ENCODE peak calls at places on chromosome 5, in nine cellular contexts. S, N, R, T, J, Q, W, C and P are unnamed samples.

GRCh38 chr5:21663082-21663481 is 1190.1 kb downstream of the CDH12 start:
- DNase-seq in S (no peak), N (no peak), R (peak), T (no peak), J (no peak), Q (no peak), W (no peak), C (no peak), P (no peak)

GRCh38 chr5:171405615-171406014 is 13.8 kb upstream of the FGF18 start:
- DNase-seq in S (no peak), N (no peak), R (no peak), T (peak), J (no peak), Q (no peak), W (no peak), C (no peak), P (no peak)

GRCh38 chr5:103800728-103801127 is 238.1 kb upstream of the NUDT12 start:
- DNase-seq in S (no peak), N (no peak), R (no peak), T (peak), J (no peak), Q (no peak), W (no peak), C (no peak), P (no peak)

GRCh38 chr5:146426853-146427618 is 20.1 kb upstream of the TCERG1 start:
- DNase-seq in S (no peak), N (no peak), R (no peak), T (peak), J (no peak), Q (peak), W (no peak), C (no peak), P (no peak)

GRCh38 chr5:73284196-73284795 is 111.3 kb downstream of the TMEM174 start:
- DNase-seq in S (no peak), N (no peak), R (no peak), T (no peak), J (no peak), Q (no peak), W (no peak), C (no peak), P (no peak)

GRCh38 chr5:52661903-52662302 is 125.8 kb upstream of the ITGA1 start:
- DNase-seq in S (no peak), N (no peak), R (no peak), T (peak), J (no peak), Q (no peak), W (no peak), C (no peak), P (no peak)

GRCh38 chr5:98839469-98840383 is 66.3 kb downstream of the RGMB start:
- DNase-seq in S (no peak), N (no peak), R (no peak), T (no peak), J (no peak), Q (no peak), W (no peak), C (no peak), P (no peak)

GRCh38 chr5:176575488-176576422 is 26.6 kb downstream of the CDHR2 start:
- DNase-seq in S (no peak), N (no peak), R (no peak), T (no peak), J (no peak), Q (no peak), W (no peak), C (no peak), P (no peak)

GRCh38 chr5:40404613-40405012 is 275.1 kb upstream of the PTGER4 start:
- DNase-seq in S (no peak), N (no peak), R (no peak), T (no peak), J (no peak), Q (no peak), W (no peak), C (no peak), P (no peak)

GRCh38 chr5:34735436-34736426 is 79.6 kb downstream of the RAI14 start:
- DNase-seq in S (no peak), N (no peak), R (no peak), T (peak), J (no peak), Q (no peak), W (no peak), C (no peak), P (no peak)

GRCh38 chr5:149667084-149667826 is 62.9 kb upstream of the PPARGC1B start:
- DNase-seq in S (no peak), N (no peak), R (no peak), T (peak), J (no peak), Q (peak), W (no peak), C (no peak), P (no peak)

GRCh38 chr5:166341708-166342329 is 1949.6 kb upstream of the WWC1 start:
- DNase-seq in S (no peak), N (no peak), R (no peak), T (no peak), J (no peak), Q (no peak), W (no peak), C (no peak), P (no peak)

GRCh38 chr5:56409331-56410190 is 176.4 kb upstream of the ANKRD55 start:
- DNase-seq in S (no peak), N (no peak), R (no peak), T (peak), J (no peak), Q (no peak), W (peak), C (no peak), P (no peak)

GRCh38 chr5:178765753-178766300 is 35.4 kb upstream of the ZNF354A start:
- DNase-seq in S (no peak), N (no peak), R (no peak), T (no peak), J (no peak), Q (no peak), W (no peak), C (no peak), P (no peak)

GRCh38 chr5:31901807-31902530 is 263.0 kb downstream of the PDZD2 start:
- DNase-seq in S (no peak), N (no peak), R (no peak), T (no peak), J (no peak), Q (no peak), W (no peak), C (no peak), P (no peak)

GRCh38 chr5:162672030-162672429 is 604.5 kb downstream of the GABRG2 start:
- DNase-seq in S (no peak), N (no peak), R (no peak), T (no peak), J (no peak), Q (no peak), W (no peak), C (no peak), P (no peak)

DNA sequence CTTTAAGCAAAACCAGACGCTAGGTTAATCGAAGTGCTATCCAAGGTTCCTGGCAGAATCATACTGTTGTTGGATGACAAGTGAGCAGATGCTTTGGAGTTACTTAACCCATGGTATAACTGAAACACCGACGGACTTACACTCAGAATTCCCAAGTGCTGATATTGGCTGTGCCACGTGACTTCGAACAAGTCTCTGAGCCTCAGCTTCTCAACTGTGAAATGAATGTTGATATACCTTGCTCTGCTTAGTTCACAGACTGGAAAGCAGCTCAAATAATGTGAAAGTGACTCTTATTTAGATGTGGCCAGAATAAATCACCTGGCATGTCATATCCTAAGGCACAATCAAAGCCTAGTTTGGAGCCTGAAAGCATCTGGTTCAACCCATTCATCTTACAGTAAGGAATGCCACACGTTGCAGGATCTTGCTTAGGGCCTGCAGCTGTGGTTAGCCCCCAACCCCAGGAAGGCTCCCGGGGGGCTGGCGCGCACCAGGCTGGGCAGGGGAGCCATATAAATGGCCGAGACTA is 759 bp downstream of the GEMIN5 start:
- DNase-seq in S (no peak), N (no peak), R (no peak), T (peak), J (no peak), Q (no peak), W (no peak), C (no peak), P (no peak)
- TF ChIP-seq POLR2A in S (no peak), N (no peak), R (no peak), T (no peak), J (no peak), Q (no peak), W (no peak), C (no peak), P (no peak)

GRCh38 chr5:96253140-96253539 is 179.9 kb downstream of the PCSK1 start:
- DNase-seq in S (no peak), N (no peak), R (no peak), T (no peak), J (no peak), Q (no peak), W (no peak), C (no peak), P (no peak)
- H3K27ac ChIP-seq in S (no peak), N (no peak), R (no peak), T (peak), J (no peak), Q (no peak), W (no peak), C (no peak), P (no peak)

GRCh38 chr5:127885176-127885575 is 182.0 kb downstream of the CCDC192 start:
- DNase-seq in S (peak), N (no peak), R (no peak), T (no peak), J (no peak), Q (no peak), W (no peak), C (no peak), P (no peak)

GRCh38 chr5:127887282-127887681 is 184.1 kb downstream of the CCDC192 start:
- DNase-seq in S (no peak), N (no peak), R (no peak), T (no peak), J (no peak), Q (no peak), W (no peak), C (no peak), P (no peak)

GRCh38 chr5:127891942-127892341 is 188.8 kb downstream of the CCDC192 start:
- DNase-seq in S (no peak), N (no peak), R (no peak), T (no peak), J (no peak), Q (no peak), W (no peak), C (no peak), P (no peak)

GRCh38 chr5:127884416-127884815 is 181.2 kb downstream of the CCDC192 start:
- DNase-seq in S (no peak), N (no peak), R (no peak), T (no peak), J (no peak), Q (no peak), W (no peak), C (no peak), P (no peak)

GRCh38 chr5:127886141-127886540 is 182.9 kb downstream of the CCDC192 start:
- DNase-seq in S (no peak), N (no peak), R (no peak), T (no peak), J (no peak), Q (no peak), W (no peak), C (no peak), P (no peak)
- H3K4me3 ChIP-seq in S (no peak), N (no peak), R (no peak), T (no peak), J (no peak), Q (no peak), W (no peak), C (no peak), P (no peak)

GRCh38 chr5:82278711-82279370 is 687 bp upstream of the RPS23 start:
- DNase-seq in S (no peak), N (no peak), R (no peak), T (no peak), J (no peak), Q (no peak), W (no peak), C (no peak), P (no peak)
- TF ChIP-seq POLR2A in S (no peak), N (no peak), R (no peak), T (no peak), J (no peak), Q (peak), W (no peak), C (no peak), P (peak)

DNA sequence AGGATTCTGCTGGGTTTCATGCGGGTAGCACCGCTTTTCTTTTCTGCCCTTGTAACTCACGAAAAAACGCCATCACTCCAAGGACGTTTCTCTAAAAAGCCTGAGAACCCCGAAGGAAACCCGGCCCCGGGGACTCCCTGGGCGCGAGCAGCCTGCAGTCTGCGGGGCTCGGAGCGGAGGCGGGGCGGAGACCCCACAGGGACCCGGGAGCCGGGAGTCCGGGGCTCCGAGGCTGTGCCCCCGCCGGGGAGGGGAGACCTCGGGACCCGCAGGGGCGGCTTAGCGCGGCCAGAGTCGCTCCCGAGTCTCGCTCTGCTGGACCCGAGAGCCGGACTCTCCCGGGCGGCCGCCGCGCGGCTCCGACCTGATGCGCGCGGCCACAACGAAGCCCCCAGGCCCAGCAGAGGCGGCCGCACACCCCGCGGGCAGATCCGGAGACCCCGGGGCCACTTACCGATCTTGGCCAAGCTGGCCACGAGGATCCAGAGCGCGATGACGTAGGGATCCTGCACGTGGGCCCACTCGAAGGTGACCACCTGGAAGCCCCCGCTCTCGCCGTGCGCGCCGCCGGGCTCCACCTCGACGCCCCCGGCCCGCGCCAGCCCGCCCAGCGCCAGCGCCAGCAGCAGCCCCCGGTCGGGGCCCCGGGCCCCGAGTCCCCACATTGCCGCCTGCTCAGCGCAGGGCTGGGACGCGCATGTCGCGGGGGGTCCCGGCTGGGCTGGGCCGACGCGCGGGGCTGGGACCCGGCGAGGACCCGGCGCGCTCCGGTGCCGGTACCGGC is 399 bp downstream of the SLC9A3 start:
- DNase-seq in S (no peak), N (no peak), R (no peak), T (no peak), J (no peak), Q (no peak), W (no peak), C (no peak), P (no peak)
- H3K27ac ChIP-seq in S (no peak), N (no peak), R (no peak), T (no peak), J (no peak), Q (no peak), W (no peak), C (no peak), P (no peak)

DNA sequence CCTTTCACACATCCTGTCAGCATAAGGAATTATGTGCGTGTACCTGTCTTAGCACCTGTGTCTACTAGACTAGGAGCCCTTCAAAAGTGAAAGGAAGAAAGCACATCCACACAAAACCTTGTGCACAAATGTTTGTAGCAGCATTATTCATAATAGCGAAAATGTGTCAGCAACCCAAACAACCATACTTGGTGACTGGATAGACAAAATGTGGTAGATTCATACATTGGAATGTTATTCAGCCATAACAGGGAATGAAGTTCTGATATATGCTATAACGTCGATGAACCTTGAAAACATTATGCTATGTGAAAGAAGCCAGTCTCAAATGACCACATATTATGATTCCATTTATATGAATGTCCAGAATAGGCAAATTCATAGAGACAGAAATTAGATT is 57.8 kb upstream of the LARP1 start:
- DNase-seq in S (no peak), N (no peak), R (no peak), T (peak), J (no peak), Q (no peak), W (no peak), C (no peak), P (no peak)
- H3K4me3 ChIP-seq in S (no peak), N (no peak), R (peak), T (no peak), J (no peak), Q (no peak), W (no peak), C (no peak), P (no peak)

GRCh38 chr5:58454025-58454424 is 5.9 kb downstream of the PLK2 start:
- DNase-seq in S (no peak), N (no peak), R (no peak), T (no peak), J (no peak), Q (no peak), W (no peak), C (no peak), P (no peak)
- TF ChIP-seq POLR2A in S (no peak), N (no peak), R (no peak), T (no peak), J (no peak), Q (no peak), W (no peak), C (no peak), P (no peak)

GRCh38 chr5:157912621-157913325 is 53.8 kb upstream of the CLINT1 start:
- DNase-seq in S (peak), N (no peak), R (no peak), T (no peak), J (no peak), Q (no peak), W (no peak), C (no peak), P (no peak)

GRCh38 chr5:157915638-157916037 is 56.7 kb upstream of the CLINT1 start:
- DNase-seq in S (peak), N (peak), R (no peak), T (peak), J (peak), Q (no peak), W (peak), C (no peak), P (peak)

GRCh38 chr5:157914389-157914788 is 55.4 kb upstream of the CLINT1 start:
- DNase-seq in S (no peak), N (no peak), R (no peak), T (no peak), J (no peak), Q (no peak), W (no peak), C (no peak), P (no peak)

GRCh38 chr5:157911568-157911967 is 52.6 kb upstream of the CLINT1 start:
- DNase-seq in S (no peak), N (no peak), R (no peak), T (no peak), J (no peak), Q (no peak), W (no peak), C (no peak), P (no peak)

GRCh38 chr5:157913575-157913974 is 54.6 kb upstream of the CLINT1 start:
- DNase-seq in S (no peak), N (no peak), R (no peak), T (no peak), J (no peak), Q (no peak), W (no peak), C (no peak), P (no peak)
- H3K27ac ChIP-seq in S (peak), N (peak), R (no peak), T (no peak), J (no peak), Q (no peak), W (no peak), C (peak), P (no peak)

GRCh38 chr5:131275996-131276535 is 12.2 kb downstream of the CDC42SE2 start:
- DNase-seq in S (no peak), N (no peak), R (no peak), T (no peak), J (no peak), Q (no peak), W (no peak), C (no peak), P (no peak)

GRCh38 chr5:131277415-131277814 is 13.6 kb downstream of the CDC42SE2 start:
- DNase-seq in S (no peak), N (no peak), R (no peak), T (no peak), J (no peak), Q (no peak), W (no peak), C (no peak), P (no peak)

GRCh38 chr5:131277875-131278795 is 14.3 kb downstream of the CDC42SE2 start:
- DNase-seq in S (no peak), N (no peak), R (no peak), T (peak), J (no peak), Q (no peak), W (no peak), C (no peak), P (no peak)

GRCh38 chr5:131272365-131273123 is 8.7 kb downstream of the CDC42SE2 start:
- DNase-seq in S (no peak), N (no peak), R (no peak), T (peak), J (no peak), Q (no peak), W (no peak), C (no peak), P (no peak)

DNA sequence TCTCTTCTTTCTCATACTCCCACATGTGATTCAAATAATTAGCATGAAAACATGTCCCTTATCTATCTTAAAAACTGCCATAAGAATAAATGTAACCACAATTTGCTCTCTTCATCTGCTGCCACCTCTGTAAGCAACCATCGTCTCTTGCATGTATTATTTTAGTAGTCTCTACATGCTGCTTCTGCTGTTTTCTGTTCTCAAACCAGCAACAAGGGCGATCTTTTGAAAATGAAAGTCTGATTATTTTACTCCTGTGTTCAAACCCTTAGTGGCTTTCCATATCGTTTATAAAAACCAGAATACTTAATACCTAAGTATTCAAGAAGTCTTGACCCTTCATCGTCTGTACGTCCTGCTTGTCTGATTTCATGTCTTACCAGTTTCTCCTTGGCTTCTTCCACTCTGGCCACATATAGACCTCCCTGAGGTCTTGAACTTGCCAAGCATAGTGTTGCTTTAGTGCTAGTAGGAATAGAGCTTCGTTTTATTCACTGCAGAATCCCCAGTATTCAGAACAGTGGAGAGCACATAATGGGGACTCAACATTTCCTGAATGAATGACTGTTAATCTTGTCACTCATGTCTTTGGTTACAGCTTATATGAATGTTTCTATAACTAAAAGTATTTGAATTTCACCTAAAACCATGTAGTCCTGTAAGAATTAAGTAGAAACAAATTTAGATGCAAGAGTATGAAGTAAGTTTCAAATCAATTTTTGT is 10.6 kb downstream of the CDC42SE2 start:
- DNase-seq in S (no peak), N (no peak), R (no peak), T (no peak), J (no peak), Q (no peak), W (no peak), C (no peak), P (no peak)
- H3K4me3 ChIP-seq in S (no peak), N (no peak), R (no peak), T (no peak), J (no peak), Q (no peak), W (no peak), C (no peak), P (no peak)